ENCODE peak calls at places on chromosome 2, in six cellular contexts. One of them, this sample, is unnamed.

GRCh38 chr2:144944506-144945230 is 424.7 kb upstream of the ZEB2 start:
- DNase-seq in nephron progenitor cell: no peak
- DNase-seq in GM20000: no peak
- DNase-seq in activated T-cell treated with anti-CD3 and anti-CD28 coated beads for 1 hour: no peak
- DNase-seq in HCEC 1CT: peak
- DNase-seq in mesothelial cell of epicardium: no peak
- DNase-seq in this sample: no peak

GRCh38 chr2:217919781-217920351 is 82.9 kb downstream of the TNS1 start:
- DNase-seq in nephron progenitor cell: no peak
- DNase-seq in GM20000: no peak
- DNase-seq in activated T-cell treated with anti-CD3 and anti-CD28 coated beads for 1 hour: no peak
- DNase-seq in HCEC 1CT: peak
- DNase-seq in mesothelial cell of epicardium: no peak
- DNase-seq in this sample: peak

GRCh38 chr2:223779877-223780276 is 57.5 kb downstream of the AP1S3 start:
- DNase-seq in nephron progenitor cell: no peak
- DNase-seq in GM20000: peak
- DNase-seq in activated T-cell treated with anti-CD3 and anti-CD28 coated beads for 1 hour: no peak
- DNase-seq in HCEC 1CT: peak
- DNase-seq in mesothelial cell of epicardium: no peak
- DNase-seq in this sample: no peak

GRCh38 chr2:74414475-74414874 is 6.9 kb downstream of the C2orf81 start:
- DNase-seq in nephron progenitor cell: no peak
- DNase-seq in GM20000: no peak
- DNase-seq in activated T-cell treated with anti-CD3 and anti-CD28 coated beads for 1 hour: no peak
- DNase-seq in HCEC 1CT: no peak
- DNase-seq in mesothelial cell of epicardium: no peak
- DNase-seq in this sample: no peak

GRCh38 chr2:157627594-157628281 is 926 bp downstream of the ACVR1C start:
- DNase-seq in nephron progenitor cell: peak
- DNase-seq in GM20000: peak
- DNase-seq in activated T-cell treated with anti-CD3 and anti-CD28 coated beads for 1 hour: peak
- DNase-seq in HCEC 1CT: peak
- DNase-seq in mesothelial cell of epicardium: no peak
- DNase-seq in this sample: no peak

GRCh38 chr2:201938816-201939180 is 94.9 kb upstream of the FZD7 start:
- DNase-seq in nephron progenitor cell: no peak
- DNase-seq in GM20000: no peak
- DNase-seq in activated T-cell treated with anti-CD3 and anti-CD28 coated beads for 1 hour: no peak
- DNase-seq in HCEC 1CT: no peak
- DNase-seq in mesothelial cell of epicardium: no peak
- DNase-seq in this sample: no peak

GRCh38 chr2:225893151-225893550 is 493.6 kb downstream of the NYAP2 start:
- DNase-seq in nephron progenitor cell: no peak
- DNase-seq in GM20000: no peak
- DNase-seq in activated T-cell treated with anti-CD3 and anti-CD28 coated beads for 1 hour: no peak
- DNase-seq in HCEC 1CT: no peak
- DNase-seq in mesothelial cell of epicardium: no peak
- DNase-seq in this sample: no peak

GRCh38 chr2:199851499-199851816 is 466 bp upstream of the FTCDNL1 start:
- DNase-seq in nephron progenitor cell: no peak
- DNase-seq in GM20000: no peak
- DNase-seq in activated T-cell treated with anti-CD3 and anti-CD28 coated beads for 1 hour: no peak
- DNase-seq in HCEC 1CT: no peak
- DNase-seq in mesothelial cell of epicardium: no peak
- DNase-seq in this sample: peak

GRCh38 chr2:13401312-13401711 is 684.6 kb downstream of the TRIB2 start:
- DNase-seq in nephron progenitor cell: no peak
- DNase-seq in GM20000: no peak
- DNase-seq in activated T-cell treated with anti-CD3 and anti-CD28 coated beads for 1 hour: no peak
- DNase-seq in HCEC 1CT: no peak
- DNase-seq in mesothelial cell of epicardium: no peak
- DNase-seq in this sample: no peak

GRCh38 chr2:3492951-3493609 is 26.3 kb downstream of the ADI1 start:
- DNase-seq in nephron progenitor cell: no peak
- DNase-seq in GM20000: no peak
- DNase-seq in activated T-cell treated with anti-CD3 and anti-CD28 coated beads for 1 hour: no peak
- DNase-seq in HCEC 1CT: no peak
- DNase-seq in mesothelial cell of epicardium: no peak
- DNase-seq in this sample: peak

GRCh38 chr2:124822516-124822915 is 797.4 kb downstream of the CNTNAP5 start:
- DNase-seq in nephron progenitor cell: no peak
- DNase-seq in GM20000: no peak
- DNase-seq in activated T-cell treated with anti-CD3 and anti-CD28 coated beads for 1 hour: no peak
- DNase-seq in HCEC 1CT: no peak
- DNase-seq in mesothelial cell of epicardium: no peak
- DNase-seq in this sample: no peak

GRCh38 chr2:191436368-191437055 is 191.3 kb downstream of the MYO1B start:
- DNase-seq in nephron progenitor cell: no peak
- DNase-seq in GM20000: no peak
- DNase-seq in activated T-cell treated with anti-CD3 and anti-CD28 coated beads for 1 hour: no peak
- DNase-seq in HCEC 1CT: no peak
- DNase-seq in mesothelial cell of epicardium: no peak
- DNase-seq in this sample: no peak

GRCh38 chr2:27250652-27251379 is 12.0 kb downstream of the SLC30A3 start:
- DNase-seq in nephron progenitor cell: no peak
- DNase-seq in GM20000: no peak
- DNase-seq in activated T-cell treated with anti-CD3 and anti-CD28 coated beads for 1 hour: no peak
- DNase-seq in HCEC 1CT: no peak
- DNase-seq in mesothelial cell of epicardium: no peak
- DNase-seq in this sample: peak

GRCh38 chr2:94861308-94862152 is 9.7 kb upstream of the TEKT4 start:
- DNase-seq in nephron progenitor cell: peak
- DNase-seq in GM20000: no peak
- DNase-seq in activated T-cell treated with anti-CD3 and anti-CD28 coated beads for 1 hour: no peak
- DNase-seq in HCEC 1CT: no peak
- DNase-seq in mesothelial cell of epicardium: no peak
- DNase-seq in this sample: peak

This sample was measured in aorta.